ENCODE peak calls at places on chromosomes 4 and X, in eight cellular contexts. K is fibroblast of mammary gland, Z is PC-9, A is mucosa of descending colon, P is hypothalamus, D is germinal center, N is caudate nucleus, J is stromal cell of bone marrow. L is an unnamed sample.

GRCh38 chr4:98662619-98663225 is 4.3 kb upstream of the TSPAN5 start:
- DNase-seq in Z (no peak), K (no peak), A (no peak), N (no peak), P (no peak), J (no peak), D (no peak), L (no peak)

GRCh38 chrX:20181563-20182329 is 40.1 kb upstream of the EIF1AX start:
- DNase-seq in P (no peak), Z (no peak), N (no peak), K (no peak), A (no peak), J (no peak), D (no peak), L (no peak)

GRCh38 chr4:336099-336892 is 1.3 kb upstream of the ZNF141 start:
- DNase-seq in A (peak), N (no peak), D (peak), K (peak), Z (no peak), P (peak), J (no peak), L (peak)

GRCh38 chr4:96102541-96103018 is 262.7 kb downstream of the PDHA2 start:
- DNase-seq in Z (peak), A (no peak), J (peak), N (no peak), D (no peak), P (no peak), K (peak), L (no peak)

GRCh38 chr4:71732706-71733105 is 51.2 kb downstream of the GC start:
- DNase-seq in J (peak), N (peak), P (no peak), A (no peak), K (peak), D (no peak), Z (no peak), L (no peak)

GRCh38 chrX:43850612-43851011 is 31.6 kb downstream of the MAOB start:
- DNase-seq in A (no peak), D (no peak), N (no peak), J (no peak), Z (no peak), P (no peak), K (no peak), L (no peak)

GRCh38 chr4:118823471-118823870 is 12.5 kb downstream of the SEC24D start:
- DNase-seq in A (peak), K (no peak), Z (peak), J (no peak), D (no peak), N (no peak), P (no peak), L (no peak)

GRCh38 chr4:17038510-17039176 is 140.2 kb upstream of the LDB2 start:
- DNase-seq in Z (no peak), A (no peak), D (no peak), K (no peak), N (no peak), J (no peak), P (no peak), L (no peak)

GRCh38 chrX:153411255-153411987 is at the start of gene ZFP92:
- DNase-seq in N (no peak), J (no peak), Z (no peak), A (peak), P (no peak), K (no peak), D (peak), L (peak)

GRCh38 chr4:140423106-140423505 is 4.3 kb downstream of the CLGN start:
- DNase-seq in J (peak), P (no peak), K (peak), A (no peak), N (no peak), D (no peak), Z (no peak), L (no peak)

GRCh38 chr4:150960818-150961217 is 54.3 kb downstream of the LRBA start:
- DNase-seq in K (peak), P (no peak), A (no peak), J (no peak), N (no peak), D (peak), Z (no peak), L (no peak)

L was measured in naive B cell.